ENCODE peak calls at places on chromosomes 13 and 19, in nine cellular contexts. J, N, F, B, Q, H, R, O and P are unnamed samples.

GRCh38 chr19:45693168-45693788 is 812 bp downstream of the QPCTL start:
- ATAC-seq in J (no peak), O (peak), Q (no peak), R (no peak), B (no peak), N (no peak), H (peak), F (peak), P (no peak)

GRCh38 chr13:108276060-108276459 is 6.5 kb downstream of the TNFSF13B start:
- ATAC-seq in H (no peak), Q (no peak), F (peak), O (peak), N (no peak), J (no peak), R (no peak), B (no peak), P (peak)

GRCh38 chr19:48479686-48480085 is 10.5 kb downstream of the CYTH2 start:
- ATAC-seq in R (no peak), O (peak), N (no peak), F (peak), J (no peak), H (no peak), B (no peak), Q (no peak), P (peak)

GRCh38 chr13:41511827-41512226 is 54.5 kb downstream of the RGCC start:
- ATAC-seq in Q (no peak), N (no peak), H (no peak), F (no peak), O (no peak), R (no peak), J (no peak), B (no peak), P (no peak)

GRCh38 chr13:113064534-113065405 is 40.8 kb upstream of the F7 start:
- ATAC-seq in N (no peak), Q (no peak), R (no peak), H (peak), B (no peak), F (peak), O (peak), J (no peak), P (peak)

GRCh38 chr13:51291341-51291740 is 48.1 kb upstream of the SERPINE3 start:
- ATAC-seq in F (no peak), N (no peak), H (no peak), B (no peak), O (peak), Q (no peak), R (no peak), J (no peak), P (no peak)

GRCh38 chr13:109146912-109147624 is 517.7 kb downstream of the MYO16 start:
- ATAC-seq in Q (no peak), H (peak), F (no peak), R (no peak), N (peak), O (no peak), J (no peak), B (no peak), P (peak)

GRCh38 chr19:18107235-18108083 is 9.9 kb downstream of the MAST3 start:
- ATAC-seq in R (no peak), F (no peak), H (no peak), B (no peak), Q (no peak), J (no peak), N (no peak), O (no peak), P (no peak)

GRCh38 chr13:110390572-110390971 is 83.5 kb downstream of the COL4A2 start:
- ATAC-seq in B (no peak), R (no peak), N (no peak), O (no peak), Q (no peak), J (no peak), F (no peak), H (no peak), P (no peak)

GRCh38 chr19:6343462-6343861 is 10.1 kb upstream of the ACER1 start:
- ATAC-seq in B (no peak), N (no peak), R (no peak), F (no peak), H (peak), J (no peak), Q (no peak), O (no peak), P (no peak)

GRCh38 chr19:3234800-3235199 is 10.3 kb downstream of the CELF5 start:
- ATAC-seq in Q (no peak), O (no peak), F (no peak), N (no peak), J (peak), R (no peak), H (peak), B (no peak), P (no peak)

GRCh38 chr13:42883142-42883541 is 101.8 kb downstream of the FAM216B start:
- ATAC-seq in N (no peak), B (no peak), F (no peak), H (no peak), O (no peak), J (no peak), R (no peak), Q (no peak), P (no peak)

GRCh38 chr19:8451377-8451776 is 6.6 kb downstream of the HNRNPM start:
- ATAC-seq in H (no peak), O (no peak), R (no peak), N (no peak), J (no peak), B (no peak), Q (no peak), F (peak), P (no peak)

GRCh38 chr19:45170146-45171106 is 7.6 kb downstream of the TRAPPC6A start:
- ATAC-seq in R (no peak), B (no peak), O (no peak), F (no peak), J (no peak), H (no peak), N (no peak), Q (no peak), P (no peak)

GRCh38 chr13:72295173-72295572 is 428.2 kb upstream of the DACH1 start:
- ATAC-seq in F (no peak), N (no peak), B (no peak), J (no peak), H (no peak), R (no peak), Q (no peak), O (no peak), P (no peak)

GRCh38 chr19:15323496-15324235 is 8.7 kb downstream of the BRD4 start:
- ATAC-seq in O (peak), H (no peak), F (peak), B (no peak), N (peak), J (peak), Q (peak), R (peak), P (peak)

GRCh38 chr19:11338569-11339253 is 746 bp downstream of the RAB3D start:
- ATAC-seq in O (peak), J (no peak), F (peak), B (peak), R (no peak), Q (no peak), H (peak), N (peak), P (peak)

GRCh38 chr13:75318138-75318833 is 163.7 kb downstream of the TBC1D4 start:
- ATAC-seq in J (peak), H (no peak), O (no peak), B (peak), F (no peak), N (no peak), R (peak), Q (peak), P (no peak)

GRCh38 chr13:25422153-25422552 is 50.4 kb downstream of the ATP8A2 start:
- ATAC-seq in H (no peak), Q (no peak), F (no peak), R (no peak), B (no peak), J (no peak), N (no peak), O (no peak), P (no peak)

GRCh38 chr13:102707465-102707864 is 12.6 kb upstream of the METTL21C start:
- ATAC-seq in J (no peak), O (no peak), N (peak), B (no peak), Q (no peak), F (peak), R (no peak), H (peak), P (no peak)

GRCh38 chr19:18312021-18312534 is 10.8 kb downstream of the LSM4 start:
- ATAC-seq in H (no peak), B (no peak), Q (no peak), J (no peak), N (no peak), F (no peak), O (peak), R (no peak), P (no peak)

GRCh38 chr13:60090579-60090978 is 73.1 kb downstream of the DIAPH3 start:
- ATAC-seq in N (no peak), B (no peak), J (no peak), F (no peak), Q (no peak), O (no peak), H (no peak), R (no peak), P (no peak)

GRCh38 chr19:45632468-45633196 is 6.6 kb downstream of the EML2 start:
- ATAC-seq in J (peak), H (peak), R (peak), B (no peak), Q (no peak), F (peak), O (peak), N (peak), P (no peak)

GRCh38 chr13:74758188-74758587 is 624.0 kb upstream of the KLF12 start:
- ATAC-seq in R (no peak), Q (no peak), J (no peak), F (no peak), O (no peak), H (no peak), B (no peak), N (no peak), P (no peak)

GRCh38 chr19:17590780-17591688 is 35.6 kb downstream of the COLGALT1 start:
- ATAC-seq in F (no peak), B (no peak), J (peak), Q (peak), O (no peak), N (no peak), R (peak), H (no peak), P (no peak)

GRCh38 chr13:82693607-82694006 is 1188.7 kb downstream of the SLITRK1 start:
- ATAC-seq in J (no peak), B (no peak), F (no peak), Q (peak), O (no peak), H (no peak), N (peak), R (no peak), P (no peak)

GRCh38 chr19:54341295-54341694 is 2.3 kb upstream of the LILRA4 start:
- ATAC-seq in H (no peak), F (no peak), N (no peak), Q (no peak), R (no peak), O (no peak), B (no peak), J (no peak), P (no peak)

GRCh38 chr13:27171244-27171829 is at the start of gene USP12:
- ATAC-seq in N (no peak), R (peak), J (peak), Q (peak), F (peak), O (no peak), B (peak), H (peak), P (peak)

GRCh38 chr13:40940841-40941240 is 78.3 kb downstream of the ELF1 start:
- ATAC-seq in B (no peak), F (peak), H (no peak), Q (no peak), O (peak), N (no peak), R (no peak), J (no peak), P (no peak)

GRCh38 chr13:77919351-77920294 is 992 bp upstream of the EDNRB start:
- ATAC-seq in H (no peak), J (no peak), F (peak), O (peak), Q (peak), B (no peak), R (no peak), N (peak), P (peak)

GRCh38 chr19:10749435-10750384 is 31.8 kb downstream of the DNM2 start:
- ATAC-seq in F (peak), O (no peak), B (no peak), J (no peak), N (no peak), Q (no peak), R (no peak), H (peak), P (peak)

GRCh38 chr13:51785592-51786424 is 18.2 kb downstream of the DHRS12 start:
- ATAC-seq in H (no peak), F (peak), N (no peak), R (no peak), O (peak), Q (peak), B (peak), J (no peak), P (peak)

GRCh38 chr13:107130516-107130915 is 562.6 kb upstream of the ARGLU1 start:
- ATAC-seq in H (no peak), R (no peak), Q (no peak), J (no peak), N (no peak), O (no peak), F (no peak), B (no peak), P (no peak)

GRCh38 chr19:54606230-54606629 is 12.8 kb downstream of the LILRA1 start:
- ATAC-seq in H (no peak), J (no peak), N (no peak), F (peak), O (peak), B (no peak), Q (no peak), R (no peak), P (no peak)